ENCODE peak calls at places on chromosomes 11 and 22, in eight cellular contexts. L is fibroblast of mammary gland; A is lower lobe of right lung; J is BE2C; S is CD4-positive, alpha-beta T cell; G is spleen; M is stomach; U is endothelial cell. V is an unnamed sample.

GRCh38 chr11:99432677-99433076 is 411.9 kb downstream of the CNTN5 start:
- DNase-seq in L (no peak), G (no peak), J (no peak), A (no peak), U (no peak), S (no peak), M (no peak), V (no peak)

GRCh38 chr11:64629796-64630562 is 39.0 kb downstream of the SLC22A12 start:
- DNase-seq in J (peak; percentile 34), L (no peak), A (no peak), M (no peak), U (peak; percentile 56), S (no peak), G (no peak), V (no peak)

GRCh38 chr11:121451178-121451981 is 734 bp upstream of the SORL1 start:
- DNase-seq in U (no peak), G (peak; percentile 85), S (peak; percentile 37), L (no peak), A (no peak), J (no peak), M (peak; percentile 64), V (no peak)

GRCh38 chr11:17722000-17722643 is 2.8 kb downstream of the MYOD1 start:
- DNase-seq in M (no peak), J (no peak), U (peak; percentile 60), A (no peak), L (peak; percentile 31), S (no peak), G (no peak), V (peak; percentile 34)

GRCh38 chr11:10192036-10192435 is 102.0 kb downstream of the SBF2 start:
- DNase-seq in L (no peak), M (no peak), J (no peak), A (no peak), G (no peak), U (no peak), S (no peak), V (no peak)

GRCh38 chr11:73426184-73426845 is 50.1 kb downstream of the RELT start:
- DNase-seq in L (no peak), S (no peak), M (no peak), A (no peak), G (no peak), J (no peak), U (no peak), V (peak; percentile 39)

GRCh38 chr11:114395776-114396175 is 4.5 kb downstream of the C11orf71 start:
- DNase-seq in G (no peak), A (no peak), J (no peak), M (no peak), L (peak; percentile 16), U (peak; percentile 7), S (no peak), V (peak; percentile 30)

GRCh38 chr11:9787981-9788521 is 124.2 kb downstream of the SWAP70 start:
- DNase-seq in U (no peak), M (no peak), A (no peak), G (no peak), J (no peak), L (peak; percentile 96), S (no peak), V (peak; percentile 90)

GRCh38 chr11:107791343-107792048 is 67.1 kb downstream of the SLC35F2 start:
- DNase-seq in M (no peak), L (no peak), A (no peak), U (no peak), J (no peak), S (no peak), G (no peak), V (peak; percentile 31)

GRCh38 chr11:65663634-65664200 is 1.0 kb upstream of the RELA start:
- DNase-seq in J (no peak), S (no peak), U (peak; percentile 30), G (peak; percentile 89), L (peak; percentile 78), M (peak; percentile 57), A (peak; percentile 66), V (peak; percentile 51)

GRCh38 chr11:28606930-28607329 is 498.7 kb downstream of the METTL15 start:
- DNase-seq in L (peak; percentile 27), G (no peak), A (no peak), J (peak; percentile 2), M (no peak), U (no peak), S (no peak), V (peak; percentile 65)

GRCh38 chr11:10351768-10352641 is 47.1 kb downstream of the ADM start:
- DNase-seq in U (peak; percentile 43), M (peak; percentile 53), L (peak; percentile 89), J (peak; percentile 20), G (no peak), S (no peak), A (no peak), V (peak; percentile 92)

GRCh38 chr11:123429851-123430735 is at the start of gene GRAMD1B:
- DNase-seq in A (peak; percentile 67), U (peak; percentile 86), G (peak; percentile 91), J (peak; percentile 83), M (peak; percentile 47), L (peak; percentile 37), S (peak; percentile 66), V (peak; percentile 70)

GRCh38 chr22:46432164-46433068 is 96.9 kb downstream of the TRMU start:
- DNase-seq in J (no peak), U (no peak), S (peak; percentile 20), G (no peak), A (no peak), L (no peak), M (peak; percentile 66), V (peak; percentile 13)

GRCh38 chr11:85685820-85686459 is at the start of gene CCDC89:
- DNase-seq in U (no peak), L (peak; percentile 99), J (peak; percentile 77), G (peak; percentile 64), M (peak; percentile 30), A (peak; percentile 54), S (no peak), V (peak; percentile 98)

GRCh38 chr11:6608011-6608410 is 4.0 kb downstream of the TAF10 start:
- DNase-seq in L (no peak), G (peak; percentile 64), A (no peak), S (no peak), U (no peak), M (no peak), J (no peak), V (no peak)

GRCh38 chr22:49033616-49034015 is 794.1 kb downstream of the BRD1 start:
- DNase-seq in L (no peak), G (peak; percentile 38), A (no peak), S (no peak), J (no peak), M (no peak), U (no peak), V (no peak)

GRCh38 chr22:41762980-41763779 is 37.3 kb upstream of the CCDC134 start:
- DNase-seq in U (peak; percentile 79), A (no peak), J (peak; percentile 46), L (no peak), M (no peak), G (peak; percentile 79), S (peak; percentile 16), V (peak; percentile 45)

GRCh38 chr22:36486619-36487384 is 5.4 kb upstream of the TXN2 start:
- DNase-seq in M (peak; percentile 53), A (no peak), S (peak; percentile 50), J (peak; percentile 72), L (peak; percentile 67), G (no peak), U (peak; percentile 41), V (peak; percentile 75)

GRCh38 chr11:60942970-60943565 is 8.9 kb downstream of the SLC15A3 start:
- DNase-seq in J (no peak), A (no peak), U (no peak), S (no peak), M (peak; percentile 80), L (no peak), G (no peak), V (peak; percentile 51)

DNA sequence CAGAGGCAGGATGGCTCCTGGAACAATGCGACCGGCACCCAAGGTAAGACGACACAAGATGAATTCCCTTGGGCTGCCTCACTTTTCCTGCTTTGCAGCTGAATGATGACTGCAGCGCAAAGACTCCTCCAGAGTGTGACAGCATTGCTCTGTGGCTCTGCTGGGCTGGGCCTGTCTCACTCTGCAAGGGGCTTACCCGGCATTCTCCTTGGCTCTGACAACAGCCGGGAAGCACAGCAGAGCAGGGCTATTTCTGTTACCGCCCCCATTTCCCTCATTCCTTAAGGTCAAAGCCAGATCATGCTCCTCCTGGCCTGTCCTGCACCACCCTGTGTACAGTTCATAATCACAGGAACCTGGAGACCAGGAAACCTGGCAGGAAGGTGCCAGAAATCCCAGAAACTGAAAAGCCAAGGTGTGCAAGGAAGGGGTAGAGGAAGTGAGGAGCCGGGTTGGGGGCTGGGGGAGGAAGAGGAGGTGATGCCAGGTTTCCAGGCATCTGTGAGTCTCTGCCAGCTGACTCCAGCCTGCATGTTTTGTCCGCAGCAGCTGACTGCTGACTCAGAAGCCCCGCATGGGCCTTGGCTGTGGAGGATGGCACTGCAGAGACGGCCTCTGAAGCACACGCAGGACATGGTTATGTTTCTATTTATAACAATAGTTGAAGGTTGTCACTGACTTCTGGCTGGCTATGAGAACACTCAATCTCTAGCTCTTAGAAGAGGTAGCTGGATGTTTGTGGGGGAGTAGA is 113.6 kb downstream of the MICAL3 start:
- DNase-seq in S (no peak), G (peak; percentile 81), L (peak; percentile 90), M (no peak), A (no peak), J (peak; percentile 66), U (peak; percentile 60), V (peak; percentile 86)
- TF ChIP-seq CTCF in S (no peak), G (peak; percentile 8), L (peak; percentile 35), M (no peak), A (peak; percentile 23), J (peak; percentile 67), U (no peak), V (peak; percentile 69)

DNA sequence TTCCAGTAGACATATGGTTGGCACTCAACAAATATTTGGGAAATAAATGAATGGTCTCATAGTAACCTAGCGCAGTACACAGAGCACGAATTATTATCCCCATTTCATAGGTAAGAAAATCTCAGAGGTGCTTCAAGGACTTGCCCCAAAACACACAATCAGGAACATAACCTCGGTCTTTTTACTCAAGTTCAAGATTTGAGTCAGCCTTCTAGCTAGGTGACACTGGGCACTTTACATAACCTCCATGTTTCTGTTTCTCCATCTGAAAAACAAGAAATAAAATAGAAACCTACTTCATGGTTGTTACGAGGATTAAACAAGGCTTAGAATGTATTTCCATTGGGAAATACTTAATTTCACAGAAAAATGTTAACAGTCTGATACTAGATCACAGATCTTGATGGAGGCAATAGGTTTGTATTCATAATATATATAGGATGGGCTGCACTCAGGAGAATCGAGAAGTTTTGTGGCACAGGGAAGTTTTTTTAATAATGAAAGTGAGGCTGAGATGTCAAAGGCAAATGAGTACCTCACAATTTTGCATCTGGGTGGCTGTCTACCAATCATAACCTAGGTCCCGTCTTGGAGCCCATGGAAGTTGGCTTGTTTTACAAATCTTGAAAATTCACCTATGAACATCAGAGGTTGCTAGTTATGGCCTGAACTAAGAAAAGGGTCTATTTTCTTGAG is 147.4 kb upstream of the ZC3H12C start:
- DNase-seq in U (no peak), M (no peak), S (no peak), A (no peak), J (no peak), L (no peak), G (no peak), V (no peak)
- TF ChIP-seq CTCF in U (no peak), M (no peak), S (no peak), A (no peak), J (no peak), L (no peak), G (no peak), V (no peak)

GRCh38 chr11:32333335-32333991 is 101.9 kb downstream of the WT1 start:
- DNase-seq in J (no peak), G (peak; percentile 78), S (no peak), M (peak; percentile 63), A (peak; percentile 68), U (peak; percentile 57), L (peak; percentile 48), V (peak; percentile 71)
- TF ChIP-seq CTCF in J (no peak), G (no peak), S (peak; percentile 41), M (peak; percentile 4), A (peak; percentile 27), U (no peak), L (peak; percentile 32), V (peak; percentile 70)

GRCh38 chr11:67252831-67253239 is 13.4 kb upstream of the GRK2 start:
- DNase-seq in M (no peak), U (no peak), S (no peak), A (peak; percentile 61), J (peak; percentile 44), L (peak; percentile 53), G (no peak), V (peak; percentile 61)
- TF ChIP-seq CTCF in M (no peak), U (peak; percentile 23), S (peak; percentile 34), A (peak; percentile 29), J (peak; percentile 62), L (peak; percentile 35), G (no peak), V (peak; percentile 56)

V was measured in choroid plexus epithelial cell.